ENCODE peak calls at places on chromosomes 7 and 10, in five cellular contexts. W is DND-41, I is BE2C, Q is right cardiac atrium, Z is neuronal stem cell. B is an unnamed sample. For H3K27me3 and H3K4me1, the result is how much of the 10 kb centered on the place peaks cover.

GRCh38 chr7:116166167-116166566 is 44.2 kb upstream of the TES start:
- DNase-seq in W (no peak), I (no peak), Q (no peak), Z (no peak), B (no peak)

GRCh38 chr7:107563072-107563760 is 504 bp downstream of the COG5 start:
- DNase-seq in Z (no peak), W (no peak), I (no peak), Q (no peak), B (peak)

GRCh38 chr10:133422821-133423771 is 1.3 kb downstream of the SPRN start:
- DNase-seq in Q (peak), W (no peak), Z (no peak), I (no peak), B (no peak)

GRCh38 chr10:11397980-11398580 is 213.4 kb downstream of the USP6NL start:
- DNase-seq in Q (no peak), I (no peak), W (peak), Z (no peak), B (no peak)

GRCh38 chr10:109914966-109915365 is 8.3 kb downstream of the XPNPEP1 start:
- DNase-seq in I (no peak), Z (no peak), Q (no peak), W (peak), B (peak)

GRCh38 chr7:113548561-113548960 is 370.2 kb downstream of the PPP1R3A start:
- DNase-seq in Z (no peak), I (no peak), Q (no peak), W (no peak), B (no peak)

GRCh38 chr7:44145419-44145968 is 4.4 kb upstream of the MYL7 start:
- DNase-seq in W (no peak), Q (peak), Z (peak), I (no peak), B (peak)

GRCh38 chr7:116172353-116172752 is 38.0 kb upstream of the TES start:
- DNase-seq in Z (no peak), Q (no peak), I (no peak), W (no peak), B (no peak)

GRCh38 chr7:2993868-2994267 is 49.8 kb downstream of the CARD11 start:
- DNase-seq in W (no peak), Q (no peak), I (no peak), Z (no peak), B (no peak)

GRCh38 chr10:100562806-100563293 is 27.1 kb downstream of the HIF1AN start:
- DNase-seq in Q (peak), I (peak), Z (no peak), W (peak), B (no peak)

GRCh38 chr7:141754939-141755338 is 9.0 kb upstream of the TAS2R3 start:
- DNase-seq in Z (peak), Q (no peak), I (peak), W (no peak), B (peak)

GRCh38 chr10:129711261-129711660 is 244.2 kb downstream of the MGMT start:
- DNase-seq in Z (no peak), W (no peak), I (no peak), Q (no peak), B (no peak)

GRCh38 chr10:125340871-125341270 is 180.5 kb upstream of the CTBP2 start:
- DNase-seq in Q (no peak), W (no peak), Z (no peak), I (no peak), B (no peak)

GRCh38 chr10:126839094-126839761 is 66.0 kb upstream of the DOCK1 start:
- DNase-seq in Q (no peak), W (no peak), I (peak), Z (no peak), B (no peak)

GRCh38 chr7:33155811-33156210 is 26.4 kb downstream of the BBS9 start:
- DNase-seq in Z (no peak), I (no peak), Q (no peak), W (no peak), B (no peak)

GRCh38 chr10:78861456-78862327 is 207.1 kb upstream of the ZMIZ1 start:
- DNase-seq in I (peak), Q (no peak), W (no peak), Z (no peak), B (no peak)

GRCh38 chr7:155426543-155427410 is 31.2 kb upstream of the EN2 start:
- DNase-seq in I (no peak), W (no peak), Q (no peak), Z (no peak), B (no peak)

GRCh38 chr10:78475501-78475900 is 441.8 kb downstream of the RPS24 start:
- DNase-seq in Z (no peak), W (no peak), Q (no peak), I (no peak), B (no peak)

GRCh38 chr10:1406172-1406975 is 331.0 kb downstream of the ADARB2 start:
- DNase-seq in I (no peak), Z (no peak), W (peak), Q (no peak), B (no peak)

GRCh38 chr10:12637649-12638048 is 288.3 kb downstream of the CAMK1D start:
- DNase-seq in I (no peak), Q (no peak), Z (no peak), W (no peak), B (no peak)
- H3K27me3 ChIP-seq in I (under half), Q (under half), Z (under half), W (under half), B (under half)

GRCh38 chr7:139092090-139092796 is 17.3 kb downstream of the ZC3HAV1 start:
- DNase-seq in Z (no peak), I (no peak), W (no peak), Q (no peak), B (no peak)
- H3K4me1 ChIP-seq in Z (under half), I (under half), W (under half), Q (under half), B (half or more)

DNA sequence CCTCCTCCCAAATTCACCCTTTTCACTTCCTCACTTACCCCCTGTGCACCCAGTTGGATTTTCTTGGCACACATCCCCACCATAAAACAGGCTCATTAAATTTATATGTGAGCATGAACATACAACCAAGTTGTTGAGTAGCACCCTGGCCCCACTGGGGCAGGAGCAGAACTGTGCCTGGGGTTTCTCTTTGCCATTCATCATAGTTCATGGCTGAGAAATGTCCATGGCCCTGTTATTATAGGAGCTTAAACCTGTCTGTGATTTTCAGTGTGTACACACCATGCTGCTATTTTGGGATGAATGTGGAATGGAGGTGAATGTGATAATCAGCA is 618.8 kb downstream of the LRMDA start:
- DNase-seq in W (no peak), Q (no peak), I (no peak), Z (no peak), B (no peak)
- H3K27me3 ChIP-seq in W (under half), Q (under half), I (under half), Z (half or more), B (under half)

GRCh38 chr7:135978624-135979023 is 1.5 kb upstream of the MTPN start:
- DNase-seq in W (no peak), Q (no peak), Z (no peak), I (no peak), B (no peak)
- H3K4me1 ChIP-seq in W (half or more), Q (under half), Z (under half), I (under half), B (half or more)

B was measured in CD4-positive, alpha-beta memory T cell.